ENCODE peak calls at places on chromosomes 6 and 20, in ten cellular contexts. One of them, this sample, is unnamed.

GRCh38 chr6:55617272-55617671 is 38.3 kb upstream of the HMGCLL1 start:
- DNase-seq in IMR-90: peak; percentile 56
- DNase-seq in Peyer's patch: no peak
- DNase-seq in Kasumi-1: peak; percentile 59
- DNase-seq in posterior cingulate gyrus: no peak
- DNase-seq in ELR: peak; percentile 64
- DNase-seq in mammary epithelial cell: peak; percentile 44
- DNase-seq in activated T-cell treated with anti-CD3 and anti-CD28 coated beads, Interleukin-2, amount 50 U/mL, for 4 hours: no peak
- DNase-seq in C1 segment of cervical spinal cord: no peak
- DNase-seq in CD4-positive, alpha-beta memory T cell: no peak
- DNase-seq in this sample: no peak

GRCh38 chr20:13458860-13459451 is 179.8 kb downstream of the TASP1 start:
- DNase-seq in IMR-90: peak; percentile 41
- DNase-seq in Peyer's patch: no peak
- DNase-seq in Kasumi-1: peak; percentile 29
- DNase-seq in posterior cingulate gyrus: no peak
- DNase-seq in ELR: peak; percentile 54
- DNase-seq in mammary epithelial cell: peak; percentile 35
- DNase-seq in activated T-cell treated with anti-CD3 and anti-CD28 coated beads, Interleukin-2, amount 50 U/mL, for 4 hours: no peak
- DNase-seq in C1 segment of cervical spinal cord: no peak
- DNase-seq in CD4-positive, alpha-beta memory T cell: no peak
- DNase-seq in this sample: no peak

GRCh38 chr20:17868700-17869231 is 99.8 kb downstream of the SNX5 start:
- DNase-seq in IMR-90: no peak
- DNase-seq in Peyer's patch: no peak
- DNase-seq in Kasumi-1: no peak
- DNase-seq in posterior cingulate gyrus: no peak
- DNase-seq in ELR: no peak
- DNase-seq in mammary epithelial cell: no peak
- DNase-seq in activated T-cell treated with anti-CD3 and anti-CD28 coated beads, Interleukin-2, amount 50 U/mL, for 4 hours: no peak
- DNase-seq in C1 segment of cervical spinal cord: no peak
- DNase-seq in CD4-positive, alpha-beta memory T cell: no peak
- DNase-seq in this sample: no peak

GRCh38 chr20:61807426-61808160 is 258.1 kb downstream of the TAF4 start:
- DNase-seq in IMR-90: no peak
- DNase-seq in Peyer's patch: no peak
- DNase-seq in Kasumi-1: no peak
- DNase-seq in posterior cingulate gyrus: no peak
- DNase-seq in ELR: no peak
- DNase-seq in mammary epithelial cell: no peak
- DNase-seq in activated T-cell treated with anti-CD3 and anti-CD28 coated beads, Interleukin-2, amount 50 U/mL, for 4 hours: no peak
- DNase-seq in C1 segment of cervical spinal cord: no peak
- DNase-seq in CD4-positive, alpha-beta memory T cell: no peak
- DNase-seq in this sample: no peak

GRCh38 chr6:108576724-108577123 is 16.0 kb downstream of the FOXO3 start:
- DNase-seq in IMR-90: no peak
- DNase-seq in Peyer's patch: no peak
- DNase-seq in Kasumi-1: no peak
- DNase-seq in posterior cingulate gyrus: no peak
- DNase-seq in ELR: no peak
- DNase-seq in mammary epithelial cell: no peak
- DNase-seq in activated T-cell treated with anti-CD3 and anti-CD28 coated beads, Interleukin-2, amount 50 U/mL, for 4 hours: no peak
- DNase-seq in C1 segment of cervical spinal cord: no peak
- DNase-seq in CD4-positive, alpha-beta memory T cell: no peak
- DNase-seq in this sample: no peak

GRCh38 chr6:9025223-9025622 is 589.9 kb upstream of the SLC35B3 start:
- DNase-seq in IMR-90: no peak
- DNase-seq in Peyer's patch: no peak
- DNase-seq in Kasumi-1: no peak
- DNase-seq in posterior cingulate gyrus: no peak
- DNase-seq in ELR: no peak
- DNase-seq in mammary epithelial cell: no peak
- DNase-seq in activated T-cell treated with anti-CD3 and anti-CD28 coated beads, Interleukin-2, amount 50 U/mL, for 4 hours: no peak
- DNase-seq in C1 segment of cervical spinal cord: no peak
- DNase-seq in CD4-positive, alpha-beta memory T cell: no peak
- DNase-seq in this sample: no peak

GRCh38 chr6:26351544-26351953 is 13.4 kb upstream of the BTN3A2 start:
- DNase-seq in IMR-90: peak; percentile 99
- DNase-seq in Peyer's patch: no peak
- DNase-seq in Kasumi-1: no peak
- DNase-seq in posterior cingulate gyrus: no peak
- DNase-seq in ELR: peak; percentile 99
- DNase-seq in mammary epithelial cell: peak; percentile 94
- DNase-seq in activated T-cell treated with anti-CD3 and anti-CD28 coated beads, Interleukin-2, amount 50 U/mL, for 4 hours: no peak
- DNase-seq in C1 segment of cervical spinal cord: no peak
- DNase-seq in CD4-positive, alpha-beta memory T cell: no peak
- DNase-seq in this sample: no peak

GRCh38 chr20:58524814-58525213 is 9.6 kb upstream of the APCDD1L start:
- DNase-seq in IMR-90: peak; percentile 85
- DNase-seq in Peyer's patch: no peak
- DNase-seq in Kasumi-1: no peak
- DNase-seq in posterior cingulate gyrus: no peak
- DNase-seq in ELR: peak; percentile 96
- DNase-seq in mammary epithelial cell: peak; percentile 75
- DNase-seq in activated T-cell treated with anti-CD3 and anti-CD28 coated beads, Interleukin-2, amount 50 U/mL, for 4 hours: no peak
- DNase-seq in C1 segment of cervical spinal cord: no peak
- DNase-seq in CD4-positive, alpha-beta memory T cell: no peak
- DNase-seq in this sample: no peak

GRCh38 chr20:51480507-51481270 is 61.8 kb downstream of the NFATC2 start:
- DNase-seq in IMR-90: no peak
- DNase-seq in Peyer's patch: no peak
- DNase-seq in Kasumi-1: no peak
- DNase-seq in posterior cingulate gyrus: no peak
- DNase-seq in ELR: no peak
- DNase-seq in mammary epithelial cell: no peak
- DNase-seq in activated T-cell treated with anti-CD3 and anti-CD28 coated beads, Interleukin-2, amount 50 U/mL, for 4 hours: peak; percentile 47
- DNase-seq in C1 segment of cervical spinal cord: no peak
- DNase-seq in CD4-positive, alpha-beta memory T cell: peak; percentile 20
- DNase-seq in this sample: no peak

GRCh38 chr6:35176625-35177024 is 35.5 kb upstream of the TCP11 start:
- DNase-seq in IMR-90: no peak
- DNase-seq in Peyer's patch: no peak
- DNase-seq in Kasumi-1: no peak
- DNase-seq in posterior cingulate gyrus: no peak
- DNase-seq in ELR: no peak
- DNase-seq in mammary epithelial cell: no peak
- DNase-seq in activated T-cell treated with anti-CD3 and anti-CD28 coated beads, Interleukin-2, amount 50 U/mL, for 4 hours: no peak
- DNase-seq in C1 segment of cervical spinal cord: no peak
- DNase-seq in CD4-positive, alpha-beta memory T cell: no peak
- DNase-seq in this sample: no peak